ENCODE peak calls at places on chromosomes 13 and 19, in seven cellular contexts. S is WTC11, B is lung microvascular endothelial cell, J is HS-27A, Y is psoas muscle, O is left kidney, F is nephron progenitor cell. D is an unnamed sample.

GRCh38 chr19:3071764-3072163 is 9.5 kb upstream of the TLE5 start:
- DNase-seq in S (no peak), Y (no peak), F (no peak), O (no peak), J (no peak), B (no peak), D (no peak)

GRCh38 chr13:94329754-94330551 is 149.5 kb downstream of the DCT start:
- DNase-seq in F (no peak), O (no peak), B (peak), Y (no peak), S (no peak), J (no peak), D (peak)

GRCh38 chr13:113836917-113837553 is 26.8 kb downstream of the GAS6 start:
- DNase-seq in Y (peak), F (no peak), B (peak), J (no peak), O (no peak), S (no peak), D (peak)

GRCh38 chr13:51881296-51881695 is 19.5 kb downstream of the CCDC70 start:
- DNase-seq in Y (no peak), J (no peak), O (no peak), S (no peak), B (no peak), F (no peak), D (no peak)

GRCh38 chr13:32528358-32528757 is 10.2 kb downstream of the N4BP2L2 start:
- DNase-seq in F (no peak), J (no peak), O (no peak), S (no peak), B (peak), Y (no peak), D (no peak)

GRCh38 chr13:73351730-73352129 is 292.9 kb downstream of the KLF5 start:
- DNase-seq in Y (no peak), B (no peak), J (no peak), O (no peak), S (no peak), F (no peak), D (no peak)

GRCh38 chr19:4059931-4060620 is 6.6 kb downstream of the ZBTB7A start:
- DNase-seq in S (no peak), F (no peak), O (no peak), Y (peak), B (no peak), J (no peak), D (no peak)

GRCh38 chr13:52414963-52415362 is 9.0 kb upstream of the THSD1 start:
- DNase-seq in O (no peak), Y (no peak), F (no peak), J (peak), B (peak), S (no peak), D (no peak)